ENCODE peak calls at places on chromosomes 3 and 15, in seven cellular contexts. B is HCT116; J is GM23338; R is left lung; H is activated B cell treated with CpG ODN at 0.5 μM for 24 hours; S is aorta; Z is effector memory CD8-positive, alpha-beta T cell. P is an unnamed sample.

GRCh38 chr15:42427429-42428223 is 63.3 kb downstream of the ZNF106 start:
- ATAC-seq in R (peak; percentile 54), B (no peak), Z (no peak), H (no peak), J (no peak), S (peak; percentile 48), P (no peak)

GRCh38 chr3:37465174-37465573 is 290.8 kb upstream of the LRRFIP2 start:
- ATAC-seq in H (no peak), B (no peak), S (no peak), Z (no peak), R (no peak), J (peak; percentile 39), P (no peak)

GRCh38 chr15:35506272-35506870 is 39.6 kb downstream of the DPH6 start:
- ATAC-seq in R (no peak), Z (no peak), J (no peak), B (no peak), S (no peak), H (no peak), P (no peak)

GRCh38 chr15:101615414-101615985 is 36.7 kb downstream of the TM2D3 start:
- ATAC-seq in J (no peak), H (no peak), B (no peak), S (peak; percentile 49), Z (no peak), R (peak; percentile 9), P (no peak)

GRCh38 chr3:198070871-198071270 is 110.9 kb downstream of the LMLN start:
- ATAC-seq in J (no peak), B (no peak), S (no peak), Z (no peak), R (no peak), H (no peak), P (no peak)

GRCh38 chr3:64022451-64023186 is 675 bp downstream of the PSMD6 start:
- ATAC-seq in Z (peak; percentile 2), B (peak; percentile 6), H (peak; percentile 6), S (peak; percentile 30), R (no peak), J (no peak), P (peak; percentile 22)

GRCh38 chr3:31636693-31637442 is 104.1 kb downstream of the STT3B start:
- ATAC-seq in S (no peak), H (no peak), J (no peak), B (no peak), R (no peak), Z (peak; percentile 58), P (peak; percentile 48)

GRCh38 chr3:100710355-100711198 is 1.3 kb downstream of the TFG start:
- ATAC-seq in Z (peak; percentile 26), H (peak; percentile 11), S (no peak), R (peak; percentile 13), J (peak; percentile 46), B (peak; percentile 39), P (peak; percentile 71)

GRCh38 chr3:144810150-144810549 is 838.5 kb downstream of the DIPK2A start:
- ATAC-seq in B (no peak), J (no peak), R (no peak), H (no peak), S (no peak), Z (no peak), P (no peak)

GRCh38 chr3:65672876-65673815 is 365.6 kb downstream of the MAGI1 start:
- ATAC-seq in H (no peak), B (peak; percentile 77), Z (no peak), S (no peak), J (peak; percentile 81), R (peak; percentile 70), P (no peak)

GRCh38 chr15:57505949-57506391 is 85.7 kb upstream of the MYZAP start:
- ATAC-seq in R (peak; percentile 81), B (peak; percentile 22), H (no peak), Z (no peak), J (peak; percentile 14), S (peak; percentile 64), P (no peak)

GRCh38 chr3:23612296-23612891 is 193.4 kb upstream of the UBE2E1 start:
- ATAC-seq in B (no peak), H (no peak), J (peak; percentile 27), R (peak; percentile 75), S (peak; percentile 80), Z (no peak), P (no peak)

GRCh38 chr3:95271330-95271729 is 1208.5 kb downstream of the NSUN3 start:
- ATAC-seq in H (no peak), B (no peak), R (no peak), Z (no peak), J (no peak), S (no peak), P (no peak)

GRCh38 chr3:183050706-183051105 is 48.6 kb downstream of the MCCC1 start:
- ATAC-seq in H (no peak), R (no peak), J (no peak), S (no peak), B (no peak), Z (no peak), P (no peak)

GRCh38 chr15:81184188-81184587 is 12.5 kb upstream of the IL16 start:
- ATAC-seq in J (no peak), B (no peak), R (peak; percentile 51), S (peak; percentile 11), Z (no peak), H (no peak), P (no peak)

GRCh38 chr15:59413577-59413976 is 24.4 kb upstream of the FAM81A start:
- ATAC-seq in H (no peak), Z (no peak), R (no peak), J (no peak), B (no peak), S (no peak), P (peak; percentile 2)

GRCh38 chr15:98889930-98890695 is 117.5 kb downstream of the PGPEP1L start:
- ATAC-seq in R (peak; percentile 15), Z (no peak), J (no peak), B (peak; percentile 49), H (no peak), S (no peak), P (peak; percentile 58)

GRCh38 chr3:153746211-153746610 is 375.0 kb upstream of the ARHGEF26 start:
- ATAC-seq in H (no peak), S (no peak), R (no peak), Z (no peak), B (no peak), J (no peak), P (no peak)

GRCh38 chr3:29594261-29594660 is 313.4 kb downstream of the RBMS3 start:
- ATAC-seq in S (no peak), H (no peak), R (no peak), Z (no peak), B (no peak), J (no peak), P (no peak)

GRCh38 chr15:89091667-89092220 is 3.5 kb downstream of the ABHD2 start:
- ATAC-seq in H (no peak), R (no peak), J (no peak), S (no peak), B (no peak), Z (no peak), P (no peak)

GRCh38 chr3:33438284-33438668 is 1.9 kb downstream of the UBP1 start:
- ATAC-seq in H (no peak), B (no peak), S (no peak), Z (no peak), R (no peak), J (no peak), P (no peak)

GRCh38 chr3:79019137-79019923 is 748.5 kb downstream of the ROBO1 start:
- ATAC-seq in B (no peak), S (peak; percentile 93), Z (no peak), H (peak; percentile 59), J (peak; percentile 81), R (peak; percentile 89), P (no peak)

GRCh38 chr15:71185706-71186105 is 70.4 kb downstream of the THSD4 start:
- ATAC-seq in S (no peak), B (no peak), H (no peak), J (no peak), Z (no peak), R (no peak), P (no peak)

GRCh38 chr3:172132721-172133311 is 93.4 kb downstream of the FNDC3B start:
- ATAC-seq in R (no peak), J (no peak), B (no peak), H (no peak), S (no peak), Z (no peak), P (no peak)

GRCh38 chr3:32816439-32817194 is 1.2 kb upstream of the TRIM71 start:
- ATAC-seq in S (no peak), Z (no peak), H (no peak), R (peak; percentile 3), J (peak; percentile 62), B (no peak), P (no peak)

GRCh38 chr3:184234671-184235380 is 5.4 kb downstream of the VWA5B2 start:
- ATAC-seq in B (no peak), Z (no peak), S (no peak), H (no peak), J (no peak), R (no peak), P (no peak)

GRCh38 chr15:39774688-39775267 is 7.9 kb downstream of the FSIP1 start:
- ATAC-seq in R (no peak), Z (peak; percentile 95), J (no peak), S (no peak), H (no peak), B (no peak), P (peak; percentile 85)

GRCh38 chr3:129526121-129526900 is 2.1 kb upstream of the RHO start:
- ATAC-seq in B (no peak), J (peak; percentile 49), S (no peak), R (peak; percentile 69), H (peak; percentile 100), Z (peak; percentile 67), P (no peak)

GRCh38 chr3:150931710-150932109 is 26.5 kb upstream of the MINDY4B start:
- ATAC-seq in R (no peak), J (no peak), Z (no peak), H (no peak), B (no peak), S (no peak), P (no peak)

GRCh38 chr3:119912220-119912619 is 130.3 kb downstream of the NR1I2 start:
- ATAC-seq in S (no peak), H (no peak), J (no peak), B (no peak), R (no peak), Z (no peak), P (peak; percentile 78)

GRCh38 chr3:112128843-112129727 is 4.0 kb downstream of the GCSAM start:
- ATAC-seq in R (no peak), S (no peak), B (no peak), H (peak; percentile 73), Z (peak; percentile 67), J (peak; percentile 41), P (peak; percentile 69)

GRCh38 chr15:54840999-54841398 is 355.7 kb downstream of the RSL24D1 start:
- ATAC-seq in S (no peak), J (peak; percentile 98), H (no peak), Z (no peak), B (no peak), R (no peak), P (no peak)

GRCh38 chr3:72161870-72162617 is 377.1 kb upstream of the PROK2 start:
- ATAC-seq in R (no peak), Z (no peak), B (no peak), J (no peak), S (no peak), H (no peak), P (no peak)

GRCh38 chr3:118526758-118527526 is 507.7 kb downstream of the IGSF11 start:
- ATAC-seq in B (no peak), H (no peak), J (no peak), Z (no peak), S (no peak), R (no peak), P (no peak)

GRCh38 chr15:71151061-71151460 is 35.8 kb downstream of the THSD4 start:
- ATAC-seq in S (no peak), Z (no peak), R (no peak), J (no peak), B (no peak), H (no peak), P (no peak)

GRCh38 chr3:157913052-157913451 is 193.2 kb downstream of the SHOX2 start:
- ATAC-seq in S (no peak), J (no peak), B (no peak), Z (no peak), R (no peak), H (no peak), P (no peak)

GRCh38 chr3:487580-487979 is 291.0 kb downstream of the CHL1 start:
- ATAC-seq in B (no peak), S (no peak), H (no peak), R (no peak), J (no peak), Z (no peak), P (no peak)